ENCODE peak calls at places on chromosome 6, in eight cellular contexts. One of them, this sample, is unnamed.

GRCh38 chr6:167543602-167544506 is 219.0 kb downstream of the TTLL2 start:
- DNase-seq in HFF-Myc: no peak
- DNase-seq in uterus: peak; percentile 74
- DNase-seq in fibroblast of the aortic adventitia: peak; percentile 0
- DNase-seq in pancreas: no peak
- DNase-seq in left ventricle myocardium inferior: peak; percentile 59
- DNase-seq in BJ: no peak
- DNase-seq in lower leg skin: no peak
- DNase-seq in this sample: peak; percentile 12

GRCh38 chr6:13331516-13332348 is 3.4 kb upstream of the TBC1D7 start:
- DNase-seq in fibroblast of the aortic adventitia: peak; percentile 58
- DNase-seq in pancreas: no peak
- DNase-seq in lower leg skin: no peak
- DNase-seq in BJ: no peak
- DNase-seq in uterus: no peak
- DNase-seq in left ventricle myocardium inferior: no peak
- DNase-seq in HFF-Myc: no peak
- DNase-seq in this sample: peak; percentile 31

GRCh38 chr6:160945516-160946177 is 45.9 kb upstream of the MAP3K4 start:
- DNase-seq in BJ: no peak
- DNase-seq in left ventricle myocardium inferior: no peak
- DNase-seq in uterus: no peak
- DNase-seq in pancreas: no peak
- DNase-seq in HFF-Myc: no peak
- DNase-seq in fibroblast of the aortic adventitia: no peak
- DNase-seq in lower leg skin: no peak
- DNase-seq in this sample: no peak

GRCh38 chr6:32087574-32088486 is 21.3 kb downstream of the TNXB start:
- DNase-seq in uterus: peak; percentile 95
- DNase-seq in fibroblast of the aortic adventitia: peak; percentile 68
- DNase-seq in left ventricle myocardium inferior: peak; percentile 85
- DNase-seq in BJ: no peak
- DNase-seq in HFF-Myc: no peak
- DNase-seq in pancreas: peak; percentile 89
- DNase-seq in lower leg skin: peak; percentile 93
- DNase-seq in this sample: peak; percentile 27

GRCh38 chr6:53591873-53592272 is 47.0 kb upstream of the GCLC start:
- DNase-seq in BJ: no peak
- DNase-seq in fibroblast of the aortic adventitia: no peak
- DNase-seq in left ventricle myocardium inferior: no peak
- DNase-seq in uterus: no peak
- DNase-seq in pancreas: no peak
- DNase-seq in HFF-Myc: no peak
- DNase-seq in lower leg skin: no peak
- DNase-seq in this sample: no peak

GRCh38 chr6:116665464-116665863 is 3.1 kb downstream of the ZUP1 start:
- DNase-seq in lower leg skin: no peak
- DNase-seq in pancreas: no peak
- DNase-seq in uterus: no peak
- DNase-seq in BJ: no peak
- DNase-seq in HFF-Myc: no peak
- DNase-seq in left ventricle myocardium inferior: no peak
- DNase-seq in fibroblast of the aortic adventitia: no peak
- DNase-seq in this sample: no peak

GRCh38 chr6:137903274-137903932 is 36.3 kb downstream of the TNFAIP3 start:
- DNase-seq in lower leg skin: no peak
- DNase-seq in fibroblast of the aortic adventitia: no peak
- DNase-seq in BJ: no peak
- DNase-seq in HFF-Myc: no peak
- DNase-seq in uterus: no peak
- DNase-seq in pancreas: no peak
- DNase-seq in left ventricle myocardium inferior: no peak
- DNase-seq in this sample: no peak

GRCh38 chr6:158142789-158143188 is 25.3 kb downstream of the SERAC1 start:
- DNase-seq in lower leg skin: no peak
- DNase-seq in pancreas: no peak
- DNase-seq in HFF-Myc: no peak
- DNase-seq in uterus: no peak
- DNase-seq in fibroblast of the aortic adventitia: peak; percentile 85
- DNase-seq in left ventricle myocardium inferior: no peak
- DNase-seq in BJ: peak; percentile 63
- DNase-seq in this sample: peak; percentile 88

GRCh38 chr6:159360306-159360705 is 191.1 kb downstream of the FNDC1 start:
- DNase-seq in left ventricle myocardium inferior: no peak
- DNase-seq in fibroblast of the aortic adventitia: no peak
- DNase-seq in BJ: no peak
- DNase-seq in lower leg skin: no peak
- DNase-seq in HFF-Myc: peak; percentile 2
- DNase-seq in uterus: no peak
- DNase-seq in pancreas: no peak
- DNase-seq in this sample: peak; percentile 45

GRCh38 chr6:85747093-85747492 is 104.4 kb upstream of the SYNCRIP start:
- DNase-seq in HFF-Myc: no peak
- DNase-seq in fibroblast of the aortic adventitia: peak; percentile 80
- DNase-seq in BJ: peak; percentile 6
- DNase-seq in pancreas: no peak
- DNase-seq in uterus: no peak
- DNase-seq in lower leg skin: no peak
- DNase-seq in left ventricle myocardium inferior: no peak
- DNase-seq in this sample: peak; percentile 21

GRCh38 chr6:78639505-78640110 is 227.7 kb upstream of the IRAK1BP1 start:
- DNase-seq in lower leg skin: no peak
- DNase-seq in fibroblast of the aortic adventitia: no peak
- DNase-seq in pancreas: no peak
- DNase-seq in BJ: no peak
- DNase-seq in HFF-Myc: no peak
- DNase-seq in left ventricle myocardium inferior: no peak
- DNase-seq in uterus: no peak
- DNase-seq in this sample: no peak

GRCh38 chr6:131331146-131331545 is 195.9 kb downstream of the AKAP7 start:
- DNase-seq in left ventricle myocardium inferior: no peak
- DNase-seq in uterus: no peak
- DNase-seq in pancreas: no peak
- DNase-seq in BJ: no peak
- DNase-seq in HFF-Myc: no peak
- DNase-seq in fibroblast of the aortic adventitia: peak; percentile 12
- DNase-seq in lower leg skin: no peak
- DNase-seq in this sample: no peak

GRCh38 chr6:42935322-42935721 is 6.0 kb downstream of the CNPY3 start:
- DNase-seq in uterus: no peak
- DNase-seq in fibroblast of the aortic adventitia: no peak
- DNase-seq in HFF-Myc: no peak
- DNase-seq in pancreas: no peak
- DNase-seq in left ventricle myocardium inferior: no peak
- DNase-seq in lower leg skin: no peak
- DNase-seq in BJ: no peak
- DNase-seq in this sample: no peak

GRCh38 chr6:1310628-1311399 is 1.1 kb upstream of the FOXQ1 start:
- DNase-seq in HFF-Myc: no peak
- DNase-seq in BJ: no peak
- DNase-seq in uterus: no peak
- DNase-seq in pancreas: peak; percentile 81
- DNase-seq in left ventricle myocardium inferior: no peak
- DNase-seq in fibroblast of the aortic adventitia: no peak
- DNase-seq in lower leg skin: peak; percentile 92
- DNase-seq in this sample: no peak

GRCh38 chr6:128005009-128005408 is 104.2 kb upstream of the THEMIS start:
- DNase-seq in left ventricle myocardium inferior: no peak
- DNase-seq in pancreas: no peak
- DNase-seq in lower leg skin: no peak
- DNase-seq in fibroblast of the aortic adventitia: peak; percentile 9
- DNase-seq in BJ: no peak
- DNase-seq in uterus: no peak
- DNase-seq in HFF-Myc: no peak
- DNase-seq in this sample: no peak

GRCh38 chr6:78525961-78526360 is 341.4 kb upstream of the IRAK1BP1 start:
- DNase-seq in left ventricle myocardium inferior: no peak
- DNase-seq in lower leg skin: no peak
- DNase-seq in BJ: no peak
- DNase-seq in uterus: no peak
- DNase-seq in pancreas: no peak
- DNase-seq in HFF-Myc: no peak
- DNase-seq in fibroblast of the aortic adventitia: no peak
- DNase-seq in this sample: no peak

GRCh38 chr6:75693534-75693933 is 55.5 kb upstream of the MYO6 start:
- DNase-seq in lower leg skin: no peak
- DNase-seq in uterus: no peak
- DNase-seq in pancreas: no peak
- DNase-seq in fibroblast of the aortic adventitia: peak; percentile 54
- DNase-seq in left ventricle myocardium inferior: no peak
- DNase-seq in HFF-Myc: no peak
- DNase-seq in BJ: no peak
- DNase-seq in this sample: peak; percentile 43

GRCh38 chr6:110944681-110945151 is 13.8 kb upstream of the GTF3C6 start:
- DNase-seq in fibroblast of the aortic adventitia: peak; percentile 74
- DNase-seq in pancreas: no peak
- DNase-seq in BJ: peak; percentile 74
- DNase-seq in uterus: no peak
- DNase-seq in left ventricle myocardium inferior: no peak
- DNase-seq in HFF-Myc: peak; percentile 72
- DNase-seq in lower leg skin: no peak
- DNase-seq in this sample: peak; percentile 82

GRCh38 chr6:106064103-106064502 is 22.0 kb upstream of the PRDM1 start:
- DNase-seq in HFF-Myc: no peak
- DNase-seq in uterus: no peak
- DNase-seq in BJ: no peak
- DNase-seq in left ventricle myocardium inferior: peak; percentile 26
- DNase-seq in lower leg skin: no peak
- DNase-seq in pancreas: no peak
- DNase-seq in fibroblast of the aortic adventitia: peak; percentile 35
- DNase-seq in this sample: no peak

GRCh38 chr6:70973591-70973990 is 16.7 kb upstream of the B3GAT2 start:
- DNase-seq in pancreas: no peak
- DNase-seq in lower leg skin: no peak
- DNase-seq in uterus: no peak
- DNase-seq in HFF-Myc: no peak
- DNase-seq in left ventricle myocardium inferior: no peak
- DNase-seq in BJ: no peak
- DNase-seq in fibroblast of the aortic adventitia: no peak
- DNase-seq in this sample: no peak

GRCh38 chr6:154830771-154831170 is 97.6 kb downstream of the SCAF8 start:
- DNase-seq in pancreas: no peak
- DNase-seq in lower leg skin: no peak
- DNase-seq in fibroblast of the aortic adventitia: no peak
- DNase-seq in BJ: no peak
- DNase-seq in HFF-Myc: no peak
- DNase-seq in uterus: no peak
- DNase-seq in left ventricle myocardium inferior: no peak
- DNase-seq in this sample: peak; percentile 10

GRCh38 chr6:79280756-79281155 is 46.3 kb upstream of the HMGN3 start:
- DNase-seq in BJ: no peak
- DNase-seq in lower leg skin: no peak
- DNase-seq in pancreas: no peak
- DNase-seq in uterus: no peak
- DNase-seq in HFF-Myc: no peak
- DNase-seq in left ventricle myocardium inferior: no peak
- DNase-seq in fibroblast of the aortic adventitia: no peak
- DNase-seq in this sample: no peak

GRCh38 chr6:136969930-136970329 is 47.8 kb downstream of the SLC35D3 start:
- DNase-seq in lower leg skin: no peak
- DNase-seq in fibroblast of the aortic adventitia: no peak
- DNase-seq in pancreas: no peak
- DNase-seq in left ventricle myocardium inferior: no peak
- DNase-seq in HFF-Myc: no peak
- DNase-seq in uterus: no peak
- DNase-seq in BJ: no peak
- DNase-seq in this sample: no peak

GRCh38 chr6:16168858-16169257 is 40.0 kb downstream of the MYLIP start:
- DNase-seq in uterus: no peak
- DNase-seq in lower leg skin: no peak
- DNase-seq in left ventricle myocardium inferior: no peak
- DNase-seq in BJ: no peak
- DNase-seq in fibroblast of the aortic adventitia: peak; percentile 66
- DNase-seq in pancreas: no peak
- DNase-seq in HFF-Myc: no peak
- DNase-seq in this sample: peak; percentile 33

GRCh38 chr6:91337967-91338366 is 751.1 kb upstream of the MAP3K7 start:
- DNase-seq in BJ: no peak
- DNase-seq in lower leg skin: no peak
- DNase-seq in fibroblast of the aortic adventitia: no peak
- DNase-seq in HFF-Myc: no peak
- DNase-seq in left ventricle myocardium inferior: no peak
- DNase-seq in uterus: no peak
- DNase-seq in pancreas: no peak
- DNase-seq in this sample: no peak
- TF ChIP-seq CTCF in BJ: peak; percentile 1
- TF ChIP-seq CTCF in lower leg skin: no peak
- TF ChIP-seq CTCF in fibroblast of the aortic adventitia: peak; percentile 18
- TF ChIP-seq CTCF in HFF-Myc: no peak
- TF ChIP-seq CTCF in left ventricle myocardium inferior: peak; percentile 27
- TF ChIP-seq CTCF in uterus: no peak
- TF ChIP-seq CTCF in pancreas: no peak
- TF ChIP-seq CTCF in this sample: no peak

DNA sequence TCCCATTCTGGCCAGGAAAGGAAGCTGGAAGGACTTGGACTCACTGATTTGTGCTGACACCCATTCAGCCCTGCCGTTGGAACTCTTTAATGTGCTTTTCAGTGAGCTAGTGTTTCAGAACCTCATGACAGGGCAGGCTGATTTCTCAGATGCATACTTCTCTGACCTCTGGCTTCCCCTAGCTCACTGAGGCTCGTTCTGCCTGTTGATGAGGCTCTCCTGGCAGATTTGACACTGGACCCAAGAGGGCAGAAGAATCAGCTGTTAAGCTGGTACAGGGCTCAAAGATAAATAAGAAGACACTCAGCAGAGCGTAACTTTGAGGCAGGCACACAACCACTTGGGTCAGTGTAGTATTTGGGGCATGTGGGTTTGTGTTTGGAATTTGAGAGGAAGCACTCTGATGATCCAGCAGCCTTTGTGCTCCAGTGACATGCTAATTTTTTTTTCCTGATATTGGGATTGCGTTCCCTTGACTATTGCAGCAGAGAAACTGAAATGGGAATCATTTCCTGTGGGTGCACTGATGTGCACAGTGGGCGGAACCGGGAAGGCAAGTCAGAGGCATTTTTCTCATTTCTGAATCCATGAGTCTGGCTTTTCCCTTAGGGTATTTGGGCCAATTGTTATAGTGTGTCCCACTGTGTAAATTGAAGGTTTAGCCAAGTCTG is 80.2 kb downstream of the CARMIL1 start:
- DNase-seq in fibroblast of the aortic adventitia: peak; percentile 95
- DNase-seq in HFF-Myc: no peak
- DNase-seq in uterus: peak; percentile 51
- DNase-seq in lower leg skin: no peak
- DNase-seq in pancreas: no peak
- DNase-seq in BJ: peak; percentile 80
- DNase-seq in left ventricle myocardium inferior: peak; percentile 37
- DNase-seq in this sample: peak; percentile 93
- H3K4me3 ChIP-seq in fibroblast of the aortic adventitia: peak overlapping the region; percentile 36
- H3K4me3 ChIP-seq in HFF-Myc: peak overlapping the region; percentile 5
- H3K4me3 ChIP-seq in uterus: no peak overlapping the region
- H3K4me3 ChIP-seq in lower leg skin: no peak overlapping the region
- H3K4me3 ChIP-seq in pancreas: no peak overlapping the region
- H3K4me3 ChIP-seq in BJ: peak overlapping the region; percentile 19
- H3K4me3 ChIP-seq in left ventricle myocardium inferior: no peak overlapping the region
- H3K4me3 ChIP-seq in this sample: peak overlapping the region; percentile 35

GRCh38 chr6:5295612-5296011 is 34.3 kb downstream of the FARS2 start:
- DNase-seq in pancreas: no peak
- DNase-seq in left ventricle myocardium inferior: no peak
- DNase-seq in HFF-Myc: no peak
- DNase-seq in uterus: no peak
- DNase-seq in BJ: no peak
- DNase-seq in fibroblast of the aortic adventitia: peak; percentile 21
- DNase-seq in lower leg skin: no peak
- DNase-seq in this sample: no peak
- TF ChIP-seq CTCF in pancreas: no peak
- TF ChIP-seq CTCF in left ventricle myocardium inferior: no peak
- TF ChIP-seq CTCF in HFF-Myc: no peak
- TF ChIP-seq CTCF in uterus: no peak
- TF ChIP-seq CTCF in BJ: no peak
- TF ChIP-seq CTCF in fibroblast of the aortic adventitia: no peak
- TF ChIP-seq CTCF in lower leg skin: no peak
- TF ChIP-seq CTCF in this sample: no peak

GRCh38 chr6:168928012-168928411 is 325.6 kb downstream of the THBS2 start:
- DNase-seq in uterus: no peak
- DNase-seq in BJ: no peak
- DNase-seq in HFF-Myc: no peak
- DNase-seq in pancreas: no peak
- DNase-seq in left ventricle myocardium inferior: no peak
- DNase-seq in lower leg skin: peak; percentile 34
- DNase-seq in fibroblast of the aortic adventitia: no peak
- DNase-seq in this sample: no peak
- H3K4me3 ChIP-seq in uterus: no peak overlapping the region
- H3K4me3 ChIP-seq in BJ: no peak overlapping the region
- H3K4me3 ChIP-seq in HFF-Myc: no peak overlapping the region
- H3K4me3 ChIP-seq in pancreas: no peak overlapping the region
- H3K4me3 ChIP-seq in left ventricle myocardium inferior: no peak overlapping the region
- H3K4me3 ChIP-seq in lower leg skin: no peak overlapping the region
- H3K4me3 ChIP-seq in fibroblast of the aortic adventitia: no peak overlapping the region
- H3K4me3 ChIP-seq in this sample: no peak overlapping the region